ENCODE peak calls at places on chromosomes 3 and 15, in four cellular contexts. One of them, this sample, is unnamed.
A peak's percentile ranks its signal among the peaks of the same experiment; 100 is the strongest.

GRCh38 chr3:25820816-25821486 is 31.1 kb downstream of the OXSM start:
- DNase-seq in heart right ventricle: no peak
- DNase-seq in BE2C: no peak
- DNase-seq in stomach: no peak
- DNase-seq in this sample: no peak

GRCh38 chr3:185399629-185400339 is 36.8 kb downstream of the MAP3K13 start:
- DNase-seq in stomach: no peak
- DNase-seq in heart right ventricle: no peak
- DNase-seq in BE2C: no peak
- DNase-seq in this sample: no peak

GRCh38 chr15:95845862-95846515 is 484.5 kb upstream of the NR2F2 start:
- DNase-seq in BE2C: no peak
- DNase-seq in stomach: no peak
- DNase-seq in heart right ventricle: peak; percentile 64
- DNase-seq in this sample: no peak

GRCh38 chr3:28476194-28476593 is 127.6 kb upstream of the AZI2 start:
- DNase-seq in stomach: no peak
- DNase-seq in heart right ventricle: no peak
- DNase-seq in BE2C: no peak
- DNase-seq in this sample: no peak

GRCh38 chr3:44065311-44065710 is 176.4 kb upstream of the TOPAZ1 start:
- DNase-seq in heart right ventricle: peak; percentile 33
- DNase-seq in BE2C: no peak
- DNase-seq in stomach: peak; percentile 36
- DNase-seq in this sample: peak; percentile 43

GRCh38 chr15:43214169-43214568 is 6.6 kb downstream of the EPB42 start:
- DNase-seq in heart right ventricle: no peak
- DNase-seq in stomach: no peak
- DNase-seq in BE2C: no peak
- DNase-seq in this sample: no peak

GRCh38 chr15:55587321-55588069 is 650 bp downstream of the PYGO1 start:
- DNase-seq in stomach: no peak
- DNase-seq in BE2C: peak; percentile 62
- DNase-seq in heart right ventricle: peak; percentile 5
- DNase-seq in this sample: peak; percentile 50

GRCh38 chr15:64532515-64532914 is 72.1 kb downstream of the ZNF609 start:
- DNase-seq in stomach: no peak
- DNase-seq in BE2C: no peak
- DNase-seq in heart right ventricle: no peak
- DNase-seq in this sample: no peak

GRCh38 chr15:70088427-70088826 is 9.3 kb downstream of the TLE3 start:
- DNase-seq in stomach: no peak
- DNase-seq in BE2C: no peak
- DNase-seq in heart right ventricle: no peak
- DNase-seq in this sample: no peak

GRCh38 chr3:196947136-196947859 is 5.0 kb upstream of the NCBP2 start:
- DNase-seq in stomach: no peak
- DNase-seq in BE2C: no peak
- DNase-seq in heart right ventricle: no peak
- DNase-seq in this sample: no peak

GRCh38 chr3:10457560-10457959 is 47.8 kb downstream of the ATP2B2 start:
- DNase-seq in stomach: no peak
- DNase-seq in heart right ventricle: no peak
- DNase-seq in BE2C: no peak
- DNase-seq in this sample: no peak

GRCh38 chr3:118945834-118946233 is 88.8 kb downstream of the IGSF11 start:
- DNase-seq in BE2C: no peak
- DNase-seq in heart right ventricle: no peak
- DNase-seq in stomach: no peak
- DNase-seq in this sample: no peak

GRCh38 chr3:188584162-188584529 is 430.2 kb downstream of the LPP start:
- DNase-seq in heart right ventricle: no peak
- DNase-seq in BE2C: no peak
- DNase-seq in stomach: no peak
- DNase-seq in this sample: no peak
- H3K4me1 ChIP-seq in heart right ventricle: peaks cover 17% of the 10 kb centered on the region
- H3K4me1 ChIP-seq in BE2C: peaks cover 8% of the 10 kb centered on the region
- H3K4me1 ChIP-seq in stomach: peaks cover 70% of the 10 kb centered on the region
- H3K4me1 ChIP-seq in this sample: no peaks in the 10 kb centered on the region

GRCh38 chr3:123584284-123584987 is 417 bp downstream of the HACD2 start:
- DNase-seq in BE2C: no peak
- DNase-seq in heart right ventricle: peak; percentile 47
- DNase-seq in stomach: peak; percentile 67
- DNase-seq in this sample: no peak

GRCh38 chr3:123587399-123587798 is 2.5 kb upstream of the HACD2 start:
- DNase-seq in BE2C: no peak
- DNase-seq in heart right ventricle: no peak
- DNase-seq in stomach: no peak
- DNase-seq in this sample: no peak

GRCh38 chr3:123584988-123585937 is at the start of gene HACD2:
- DNase-seq in heart right ventricle: peak; percentile 97
- DNase-seq in stomach: peak; percentile 97
- DNase-seq in BE2C: peak; percentile 98
- DNase-seq in this sample: peak; percentile 97

GRCh38 chr3:123586131-123586530 is 1.3 kb upstream of the HACD2 start:
- DNase-seq in BE2C: peak; percentile 68
- DNase-seq in stomach: peak; percentile 40
- DNase-seq in heart right ventricle: peak; percentile 6
- DNase-seq in this sample: peak; percentile 37

GRCh38 chr3:123586966-123587365 is 2.1 kb upstream of the HACD2 start:
- DNase-seq in stomach: no peak
- DNase-seq in heart right ventricle: no peak
- DNase-seq in BE2C: no peak
- DNase-seq in this sample: no peak
- H3K4me3 ChIP-seq in stomach: no peak overlapping the region
- H3K4me3 ChIP-seq in heart right ventricle: no peak overlapping the region
- H3K4me3 ChIP-seq in BE2C: no peak overlapping the region
- H3K4me3 ChIP-seq in this sample: no peak overlapping the region

GRCh38 chr3:108086653-108087052 is 4.2 kb downstream of the CD47 start:
- DNase-seq in stomach: no peak
- DNase-seq in BE2C: no peak
- DNase-seq in heart right ventricle: no peak
- DNase-seq in this sample: no peak
- H3K4me1 ChIP-seq in stomach: peaks cover 70% of the 10 kb centered on the region
- H3K4me1 ChIP-seq in BE2C: peaks cover 3% of the 10 kb centered on the region
- H3K4me1 ChIP-seq in heart right ventricle: peaks cover 24% of the 10 kb centered on the region
- H3K4me1 ChIP-seq in this sample: peaks cover 29% of the 10 kb centered on the region

DNA sequence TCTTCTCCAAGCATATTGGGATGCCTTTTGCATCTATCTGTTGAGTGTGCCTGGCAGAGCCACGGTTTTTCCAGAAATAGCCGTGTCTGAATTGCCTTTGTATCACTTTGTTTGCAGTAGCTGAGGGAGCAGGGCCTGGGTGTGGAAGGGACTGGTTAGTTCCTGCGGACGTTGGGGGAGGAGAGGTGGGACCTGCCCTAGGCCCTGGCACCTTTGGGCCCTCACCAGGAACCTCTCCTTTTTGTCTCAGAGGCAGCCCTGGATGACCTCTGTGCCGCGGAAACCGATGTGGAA is 18.6 kb downstream of the ATRIP start:
- DNase-seq in stomach: no peak
- DNase-seq in BE2C: no peak
- DNase-seq in heart right ventricle: no peak
- DNase-seq in this sample: no peak
- H3K4me3 ChIP-seq in stomach: peak overlapping the region; percentile 49
- H3K4me3 ChIP-seq in BE2C: no peak overlapping the region
- H3K4me3 ChIP-seq in heart right ventricle: no peak overlapping the region
- H3K4me3 ChIP-seq in this sample: no peak overlapping the region

DNA sequence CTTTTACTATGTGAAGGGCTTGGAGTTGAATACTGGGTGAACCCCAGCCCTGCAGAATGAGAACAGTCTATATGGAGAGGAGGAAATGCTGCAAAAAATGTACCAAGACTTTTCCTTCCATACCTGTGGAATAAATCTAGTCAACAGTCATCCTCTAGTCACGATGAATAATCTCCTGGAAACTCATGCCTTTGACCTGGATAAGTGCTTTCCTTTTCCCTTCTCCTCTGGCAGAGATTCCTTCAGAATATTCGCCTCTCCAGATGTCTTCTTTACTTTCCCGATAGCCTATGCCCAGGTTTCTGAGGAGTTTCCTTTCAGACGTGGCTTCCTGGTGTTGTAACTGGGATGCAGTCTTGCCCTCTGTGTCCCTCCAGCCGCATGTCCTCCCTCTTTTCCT is 28.1 kb downstream of the CCNL1 start:
- DNase-seq in heart right ventricle: no peak
- DNase-seq in stomach: no peak
- DNase-seq in BE2C: no peak
- DNase-seq in this sample: no peak
- H3K4me1 ChIP-seq in heart right ventricle: peaks cover 38% of the 10 kb centered on the region
- H3K4me1 ChIP-seq in stomach: peaks cover 96% of the 10 kb centered on the region
- H3K4me1 ChIP-seq in BE2C: no peaks in the 10 kb centered on the region
- H3K4me1 ChIP-seq in this sample: peaks cover 26% of the 10 kb centered on the region

GRCh38 chr3:147419062-147419701 is 10.0 kb downstream of the ZIC1 start:
- DNase-seq in stomach: no peak
- DNase-seq in BE2C: peak; percentile 58
- DNase-seq in heart right ventricle: no peak
- DNase-seq in this sample: no peak
- H3K4me3 ChIP-seq in stomach: peak overlapping the region; percentile 23
- H3K4me3 ChIP-seq in BE2C: peak overlapping the region; percentile 49
- H3K4me3 ChIP-seq in heart right ventricle: no peak overlapping the region
- H3K4me3 ChIP-seq in this sample: no peak overlapping the region

DNA sequence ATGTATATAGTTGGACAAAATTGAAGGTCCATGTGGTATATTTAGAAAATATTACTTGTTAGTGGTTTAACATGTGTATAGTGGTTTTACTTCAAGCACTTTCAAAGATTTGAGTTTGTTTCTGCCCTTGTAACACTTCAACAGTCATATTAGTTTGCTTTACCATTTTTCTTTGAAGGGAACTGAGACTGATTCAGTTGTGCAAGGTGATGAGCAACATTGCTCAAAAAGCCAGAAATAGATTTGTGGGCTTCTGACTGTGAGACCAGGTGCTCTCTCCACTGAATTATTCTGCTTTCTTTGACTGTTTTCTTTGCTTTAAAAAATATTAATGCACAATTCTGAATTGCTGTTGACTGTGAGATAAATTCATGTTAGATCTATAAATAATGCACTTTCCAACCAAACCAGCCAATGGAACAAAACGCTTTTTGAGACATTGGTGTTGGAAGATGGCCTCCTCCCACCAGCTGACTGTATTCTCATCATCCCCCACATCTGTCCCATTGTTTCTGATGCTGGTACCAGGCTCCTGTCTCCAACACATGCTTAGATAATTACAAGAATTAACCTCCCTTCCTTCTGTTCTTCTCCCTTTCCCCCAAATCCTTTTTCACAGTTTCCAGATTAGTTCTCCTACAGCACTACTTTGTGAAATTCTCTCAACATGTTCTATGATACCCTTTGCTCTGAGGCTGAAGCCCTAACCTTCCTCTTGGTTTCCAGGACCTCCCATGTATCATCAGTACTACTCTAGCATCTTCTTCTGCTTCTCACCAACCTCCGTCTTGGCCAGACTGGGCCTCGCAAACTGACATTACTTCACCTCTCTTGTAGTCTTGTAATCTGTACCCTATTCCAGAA is 27.9 kb downstream of the PLCL2 start:
- DNase-seq in stomach: no peak
- DNase-seq in BE2C: no peak
- DNase-seq in heart right ventricle: no peak
- DNase-seq in this sample: no peak
- H3K4me1 ChIP-seq in stomach: peaks cover 18% of the 10 kb centered on the region
- H3K4me1 ChIP-seq in BE2C: no peaks in the 10 kb centered on the region
- H3K4me1 ChIP-seq in heart right ventricle: peaks cover 32% of the 10 kb centered on the region
- H3K4me1 ChIP-seq in this sample: peaks cover 21% of the 10 kb centered on the region